ENCODE peak calls at places on chromosomes 6 and 20, in ten cellular contexts. S is A673; E is fibroblast of the conjunctiva; P is heart left ventricle; N is ELR; J is activated CD8-positive, alpha-beta memory T cell treated with anti-CD3 and anti-CD28 coated beads for 4 hours; I is activated CD4-positive, alpha-beta T cell treated with anti-CD3 and anti-CD28 coated beads, Interleukin-2, amount 10 ng/mL, durations not matched to agents 7 days and 5 days; U is NCI-H2081; A is activated T-cell treated with anti-CD3 and anti-CD28 coated beads, Interleukin-2, amount 50 U/mL, for 48 hours; Z is stimulated activated CD4-positive, alpha-beta T cell treated with anti-CD3 and anti-CD28 coated beads, Interleukin-12 subunit alpha, Interleukin-12 subunit beta, amount 100 ng/mL, for 48 hours. V is an unnamed sample.

GRCh38 chr20:63381781-63382431 is 20.8 kb upstream of the CHRNA4 start:
- DNase-seq in I (peak; percentile 31), P (no peak), J (no peak), N (no peak), U (no peak), Z (peak; percentile 15), A (peak; percentile 57), S (peak; percentile 22), E (no peak), V (peak; percentile 64)

GRCh38 chr6:113375950-113376846 is 480.9 kb upstream of the MARCKS start:
- DNase-seq in P (no peak), J (no peak), A (no peak), Z (no peak), S (peak; percentile 38), I (no peak), E (peak; percentile 75), U (no peak), N (peak; percentile 89), V (no peak)

GRCh38 chr6:7216941-7217621 is 95.9 kb downstream of the SSR1 start:
- DNase-seq in P (peak; percentile 77), E (no peak), N (no peak), I (no peak), Z (no peak), A (no peak), J (no peak), S (peak; percentile 53), U (no peak), V (no peak)

GRCh38 chr20:7879883-7880282 is 60.4 kb downstream of the HAO1 start:
- DNase-seq in J (no peak), S (no peak), N (peak; percentile 4), P (no peak), U (peak; percentile 47), Z (no peak), I (peak; percentile 10), E (no peak), A (no peak), V (no peak)

GRCh38 chr6:121504227-121504626 is 68.8 kb downstream of the GJA1 start:
- DNase-seq in N (peak; percentile 68), U (no peak), P (no peak), E (peak; percentile 12), J (no peak), Z (no peak), A (no peak), I (no peak), S (peak; percentile 28), V (no peak)

GRCh38 chr20:38081575-38081974 is 48.0 kb downstream of the RPRD1B start:
- DNase-seq in I (no peak), P (no peak), U (no peak), S (no peak), Z (no peak), J (no peak), E (no peak), A (no peak), N (no peak), V (no peak)

GRCh38 chr6:71289039-71289801 is 609 bp downstream of the OGFRL1 start:
- DNase-seq in J (no peak), N (peak; percentile 51), I (peak; percentile 34), A (peak; percentile 53), Z (peak; percentile 3), E (no peak), P (peak; percentile 55), U (peak; percentile 14), S (peak; percentile 22), V (peak; percentile 71)

GRCh38 chr6:170376386-170377084 is 70.0 kb downstream of the FAM120B start:
- DNase-seq in A (no peak), E (no peak), P (no peak), N (no peak), Z (no peak), S (no peak), J (no peak), U (no peak), I (no peak), V (no peak)

V was measured in right cardiac atrium.